ENCODE peak calls at places on chromosomes 11 and 22, in five cellular contexts. A is dorsolateral prefrontal cortex, Z is GM12865, B is AG04449, G is fibroblast of the aortic adventitia. T is an unnamed sample.

GRCh38 chr11:96222102-96222501 is 120.9 kb downstream of the MAML2 start:
- DNase-seq in A (no peak), Z (no peak), B (no peak), G (no peak), T (no peak)

GRCh38 chr11:116826751-116827431 is 2.8 kb upstream of the APOC3 start:
- DNase-seq in A (no peak), Z (no peak), B (no peak), G (no peak), T (no peak)

GRCh38 chr22:46774456-46775363 is 12.3 kb downstream of the TBC1D22A start:
- DNase-seq in A (no peak), Z (peak; percentile 82), B (no peak), G (no peak), T (peak; percentile 63)

GRCh38 chr11:123139206-123139605 is 55.8 kb downstream of the CLMP start:
- DNase-seq in A (no peak), Z (no peak), B (no peak), G (no peak), T (no peak)

GRCh38 chr11:116703421-116703820 is 69.4 kb downstream of the BUD13 start:
- DNase-seq in A (peak; percentile 57), Z (no peak), B (no peak), G (no peak), T (no peak)

GRCh38 chr11:48036011-48036410 is 55.7 kb downstream of the PTPRJ start:
- DNase-seq in A (no peak), Z (no peak), B (no peak), G (peak; percentile 33), T (no peak)

GRCh38 chr11:99406345-99406744 is 385.6 kb downstream of the CNTN5 start:
- DNase-seq in A (no peak), Z (no peak), B (no peak), G (no peak), T (no peak)

GRCh38 chr11:118304809-118305248 is 299 bp downstream of the CD3E start:
- DNase-seq in A (no peak), Z (no peak), B (no peak), G (no peak), T (no peak)

GRCh38 chr11:69663326-69663725 is 11.8 kb downstream of the LTO1 start:
- DNase-seq in A (no peak), Z (no peak), B (no peak), G (no peak), T (no peak)

GRCh38 chr22:31491218-31491962 is 1.7 kb upstream of the EIF4ENIF1 start:
- DNase-seq in A (no peak), Z (no peak), B (no peak), G (no peak), T (no peak)

GRCh38 chr22:31692186-31692886 is 30.3 kb upstream of the PISD start:
- DNase-seq in A (no peak), Z (peak; percentile 45), B (no peak), G (no peak), T (no peak)

GRCh38 chr11:75553889-75554257 is 8.2 kb upstream of the SERPINH1 start:
- DNase-seq in A (no peak), Z (no peak), B (no peak), G (no peak), T (no peak)

GRCh38 chr11:19079643-19080440 is 19.3 kb upstream of the MRGPRX2 start:
- DNase-seq in A (peak; percentile 6), Z (no peak), B (peak; percentile 60), G (peak; percentile 92), T (no peak)

GRCh38 chr11:97364047-97364446 is 974.2 kb downstream of the JRKL start:
- DNase-seq in A (no peak), Z (no peak), B (no peak), G (peak; percentile 1), T (no peak)

GRCh38 chr22:17772963-17773605 is 1.2 kb downstream of the BID start:
- DNase-seq in A (no peak), Z (peak; percentile 27), B (no peak), G (no peak), T (no peak)

GRCh38 chr11:68749061-68749491 is 2.2 kb downstream of the TESMIN start:
- DNase-seq in A (no peak), Z (no peak), B (no peak), G (no peak), T (no peak)

GRCh38 chr11:27904358-27905055 is 203.4 kb downstream of the KIF18A start:
- DNase-seq in A (no peak), Z (no peak), B (no peak), G (peak; percentile 40), T (no peak)

GRCh38 chr11:64242920-64243854 is 2.3 kb downstream of the FKBP2 start:
- DNase-seq in A (no peak), Z (no peak), B (no peak), G (no peak), T (no peak)

GRCh38 chr22:27483095-27483798 is 318.3 kb downstream of the MN1 start:
- DNase-seq in A (no peak), Z (no peak), B (no peak), G (no peak), T (no peak)

GRCh38 chr22:27476729-27477128 is 324.8 kb downstream of the MN1 start:
- DNase-seq in A (no peak), Z (no peak), B (no peak), G (peak; percentile 31), T (no peak)

GRCh38 chr22:27477171-27477570 is 324.4 kb downstream of the MN1 start:
- DNase-seq in A (no peak), Z (no peak), B (no peak), G (no peak), T (no peak)

GRCh38 chr22:27482414-27482813 is 319.1 kb downstream of the MN1 start:
- DNase-seq in A (no peak), Z (no peak), B (no peak), G (no peak), T (no peak)

GRCh38 chr22:27480487-27480886 is 321.1 kb downstream of the MN1 start:
- DNase-seq in A (peak; percentile 57), Z (no peak), B (no peak), G (no peak), T (no peak)
- TF ChIP-seq CTCF in A (peak; percentile 10), Z (no peak), B (no peak), G (no peak), T (no peak)

DNA sequence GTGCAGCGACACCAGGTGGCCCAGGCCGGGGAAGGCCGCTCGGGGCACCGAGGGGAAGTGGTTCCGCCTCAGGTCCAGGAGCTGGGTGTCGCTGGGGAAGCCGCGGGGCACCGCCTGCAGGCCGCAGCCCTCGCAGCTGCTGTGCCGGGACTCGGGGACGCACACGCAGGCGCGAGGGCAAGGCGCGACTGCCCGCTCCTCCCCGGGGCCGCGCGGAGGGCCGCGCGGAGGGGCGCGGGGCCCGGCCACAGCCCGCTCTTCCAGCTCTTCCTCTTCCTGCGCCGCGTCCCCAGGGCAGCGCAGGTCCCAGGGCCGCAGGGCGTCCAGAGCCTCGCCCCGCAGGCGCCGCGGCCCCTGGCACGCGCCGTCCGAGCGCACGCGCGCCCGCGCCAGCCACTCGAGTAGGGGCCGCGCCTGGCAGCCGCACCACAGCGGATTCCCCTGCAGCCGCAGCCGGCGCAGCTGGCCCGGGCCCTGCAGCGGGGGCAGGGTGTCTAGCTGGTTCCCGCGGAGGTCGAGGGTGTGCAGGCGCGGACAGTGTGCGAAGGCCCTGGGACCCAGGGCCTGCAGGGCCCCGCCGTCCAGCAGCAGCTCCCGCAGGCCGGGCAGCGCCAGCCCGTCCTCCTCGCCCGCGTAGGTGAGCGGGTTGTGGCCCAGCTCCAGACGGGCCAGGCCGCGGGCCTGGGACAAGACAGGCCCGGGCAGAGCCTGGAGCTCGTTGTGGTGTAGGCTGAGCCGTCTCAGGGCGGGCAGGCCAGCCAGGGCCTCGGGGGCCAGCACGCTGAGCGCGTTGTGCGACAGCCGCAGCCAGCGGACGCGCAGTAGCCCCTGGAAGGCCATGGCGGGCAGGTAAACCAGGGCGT is 2.8 kb downstream of the CHADL start:
- DNase-seq in A (peak; percentile 48), Z (peak; percentile 90), B (no peak), G (no peak), T (peak; percentile 93)
- TF ChIP-seq CTCF in A (peak; percentile 44), Z (peak; percentile 81), B (peak; percentile 47), G (peak; percentile 38), T (peak; percentile 87)

DNA sequence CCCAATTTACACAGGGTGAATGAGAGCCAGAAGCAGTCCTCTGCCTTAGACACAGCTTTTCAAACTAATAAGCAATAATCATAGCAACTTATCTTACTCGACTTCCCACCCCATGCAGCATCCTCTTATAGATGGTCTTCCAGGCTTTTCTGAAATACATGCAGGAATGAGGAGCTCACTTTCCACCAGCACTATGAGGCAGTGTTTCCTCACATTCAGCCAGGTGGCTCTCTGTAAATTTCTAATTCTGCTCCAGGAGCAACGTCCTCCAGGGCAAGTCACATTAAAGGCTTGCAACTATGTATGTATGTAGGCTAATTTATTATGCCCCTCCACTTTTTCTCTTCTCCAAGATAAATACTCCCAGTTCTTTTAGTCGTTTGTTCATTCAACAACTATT is 60.0 kb downstream of the PAK1 start:
- DNase-seq in A (no peak), Z (no peak), B (no peak), G (no peak), T (no peak)
- TF ChIP-seq CTCF in A (no peak), Z (no peak), B (no peak), G (no peak), T (no peak)

DNA sequence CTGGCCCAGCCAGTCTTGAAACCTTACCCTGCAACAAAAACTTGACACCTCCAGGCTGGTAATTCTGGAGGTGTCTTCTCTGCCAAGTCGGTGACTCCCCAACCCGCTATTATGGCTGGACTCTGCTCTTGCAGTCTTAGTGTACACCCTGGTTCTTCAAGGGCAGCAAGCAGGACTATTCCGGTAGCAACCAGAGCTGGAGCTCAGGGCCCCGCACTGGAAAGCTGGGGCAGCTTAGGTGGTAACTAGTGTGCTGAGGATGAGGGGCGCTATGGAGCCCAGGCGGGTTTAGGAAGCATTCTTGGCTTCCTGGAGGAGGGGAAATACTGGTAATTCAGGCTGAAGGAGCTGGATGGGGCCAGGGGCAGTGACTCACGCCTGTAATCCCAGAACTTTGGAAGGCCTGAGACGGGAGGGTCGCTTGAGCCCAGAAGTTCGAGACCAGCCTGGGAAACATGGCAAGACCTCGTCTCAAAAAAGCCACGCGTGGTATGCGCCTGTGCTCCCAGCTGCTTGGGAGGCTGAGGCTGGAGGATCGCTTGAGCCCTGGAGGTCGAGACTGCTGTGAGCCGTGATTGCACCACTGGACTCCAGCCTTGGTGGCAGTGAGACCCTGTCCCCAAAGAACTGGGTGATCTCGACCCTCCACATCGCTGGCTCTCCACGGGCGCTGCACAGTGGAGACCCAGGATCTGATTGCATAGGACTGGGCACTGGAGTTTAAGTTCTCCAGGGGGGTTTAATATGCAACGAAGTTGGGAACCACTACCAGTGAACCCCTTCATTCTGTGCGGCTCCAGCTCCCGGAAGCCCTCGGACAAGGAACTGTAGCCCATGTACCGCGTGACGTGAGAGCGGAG is 10.6 kb upstream of the AIFM3 start:
- DNase-seq in A (no peak), Z (no peak), B (no peak), G (peak; percentile 21), T (no peak)
- TF ChIP-seq CTCF in A (no peak), Z (no peak), B (no peak), G (no peak), T (no peak)

GRCh38 chr11:134560066-134560465 is 148.0 kb upstream of the B3GAT1 start:
- DNase-seq in A (no peak), Z (no peak), B (no peak), G (no peak), T (no peak)

GRCh38 chr11:134559617-134559992 is 147.6 kb upstream of the B3GAT1 start:
- DNase-seq in A (no peak), Z (no peak), B (no peak), G (no peak), T (no peak)

GRCh38 chr11:134557571-134558257 is 145.7 kb upstream of the B3GAT1 start:
- DNase-seq in A (no peak), Z (no peak), B (no peak), G (no peak), T (no peak)

GRCh38 chr11:134558258-134558835 is 146.3 kb upstream of the B3GAT1 start:
- DNase-seq in A (no peak), Z (no peak), B (no peak), G (no peak), T (no peak)

GRCh38 chr11:134558916-134559616 is 147.0 kb upstream of the B3GAT1 start:
- DNase-seq in A (no peak), Z (no peak), B (no peak), G (no peak), T (no peak)
- TF ChIP-seq CTCF in A (no peak), Z (no peak), B (no peak), G (no peak), T (no peak)

T was measured in GM13976.